ENCODE peak calls at places on chromosome 13, in ten cellular contexts. One of them, this sample, is unnamed. For H3K4me1, the result is how much of the 10 kb centered on the place peaks cover.

GRCh38 chr13:54232700-54233099 is 1204.1 kb downstream of the OLFM4 start:
- DNase-seq in left ventricle myocardium inferior: no peak
- DNase-seq in heart right ventricle: no peak
- DNase-seq in suprapubic skin: no peak
- DNase-seq in CD8-positive, alpha-beta T cell: no peak
- DNase-seq in K562: no peak
- DNase-seq in tibial nerve: no peak
- DNase-seq in upper lobe of right lung: no peak
- DNase-seq in colonic mucosa: no peak
- DNase-seq in mammary epithelial cell: no peak
- DNase-seq in this sample: no peak

GRCh38 chr13:94139393-94139995 is 340.0 kb downstream of the DCT start:
- DNase-seq in colonic mucosa: no peak
- DNase-seq in suprapubic skin: no peak
- DNase-seq in left ventricle myocardium inferior: no peak
- DNase-seq in heart right ventricle: no peak
- DNase-seq in tibial nerve: no peak
- DNase-seq in upper lobe of right lung: no peak
- DNase-seq in mammary epithelial cell: no peak
- DNase-seq in K562: no peak
- DNase-seq in CD8-positive, alpha-beta T cell: no peak
- DNase-seq in this sample: no peak

GRCh38 chr13:50359779-50360178 is 344.5 kb downstream of the KCNRG start:
- DNase-seq in left ventricle myocardium inferior: no peak
- DNase-seq in upper lobe of right lung: no peak
- DNase-seq in CD8-positive, alpha-beta T cell: no peak
- DNase-seq in suprapubic skin: no peak
- DNase-seq in K562: no peak
- DNase-seq in heart right ventricle: no peak
- DNase-seq in colonic mucosa: no peak
- DNase-seq in tibial nerve: no peak
- DNase-seq in mammary epithelial cell: no peak
- DNase-seq in this sample: no peak

GRCh38 chr13:113586661-113587479 is 2.3 kb downstream of the TFDP1 start:
- DNase-seq in colonic mucosa: peak
- DNase-seq in mammary epithelial cell: no peak
- DNase-seq in left ventricle myocardium inferior: no peak
- DNase-seq in suprapubic skin: peak
- DNase-seq in K562: no peak
- DNase-seq in heart right ventricle: no peak
- DNase-seq in tibial nerve: no peak
- DNase-seq in CD8-positive, alpha-beta T cell: no peak
- DNase-seq in upper lobe of right lung: peak
- DNase-seq in this sample: no peak

GRCh38 chr13:107669356-107669755 is 546.0 kb downstream of the LIG4 start:
- DNase-seq in upper lobe of right lung: no peak
- DNase-seq in left ventricle myocardium inferior: no peak
- DNase-seq in suprapubic skin: no peak
- DNase-seq in CD8-positive, alpha-beta T cell: no peak
- DNase-seq in heart right ventricle: no peak
- DNase-seq in tibial nerve: no peak
- DNase-seq in mammary epithelial cell: peak
- DNase-seq in K562: no peak
- DNase-seq in colonic mucosa: no peak
- DNase-seq in this sample: no peak

GRCh38 chr13:34340534-34340933 is 522.6 kb downstream of the RFC3 start:
- DNase-seq in tibial nerve: no peak
- DNase-seq in upper lobe of right lung: no peak
- DNase-seq in left ventricle myocardium inferior: no peak
- DNase-seq in heart right ventricle: no peak
- DNase-seq in CD8-positive, alpha-beta T cell: no peak
- DNase-seq in colonic mucosa: no peak
- DNase-seq in mammary epithelial cell: peak
- DNase-seq in suprapubic skin: peak
- DNase-seq in K562: no peak
- DNase-seq in this sample: no peak

GRCh38 chr13:91174886-91175501 is 172.5 kb upstream of the MIR17HG start:
- DNase-seq in upper lobe of right lung: peak
- DNase-seq in mammary epithelial cell: no peak
- DNase-seq in tibial nerve: no peak
- DNase-seq in heart right ventricle: no peak
- DNase-seq in suprapubic skin: no peak
- DNase-seq in K562: no peak
- DNase-seq in CD8-positive, alpha-beta T cell: no peak
- DNase-seq in left ventricle myocardium inferior: no peak
- DNase-seq in colonic mucosa: no peak
- DNase-seq in this sample: no peak

GRCh38 chr13:44305845-44306244 is 67.8 kb upstream of the SERP2 start:
- DNase-seq in mammary epithelial cell: peak
- DNase-seq in heart right ventricle: no peak
- DNase-seq in left ventricle myocardium inferior: no peak
- DNase-seq in colonic mucosa: no peak
- DNase-seq in suprapubic skin: no peak
- DNase-seq in upper lobe of right lung: no peak
- DNase-seq in tibial nerve: no peak
- DNase-seq in CD8-positive, alpha-beta T cell: no peak
- DNase-seq in K562: no peak
- DNase-seq in this sample: no peak

GRCh38 chr13:44848956-44849748 is 140.1 kb downstream of the NUFIP1 start:
- DNase-seq in tibial nerve: peak
- DNase-seq in CD8-positive, alpha-beta T cell: no peak
- DNase-seq in upper lobe of right lung: no peak
- DNase-seq in heart right ventricle: no peak
- DNase-seq in left ventricle myocardium inferior: no peak
- DNase-seq in suprapubic skin: no peak
- DNase-seq in colonic mucosa: no peak
- DNase-seq in mammary epithelial cell: no peak
- DNase-seq in K562: no peak
- DNase-seq in this sample: no peak

GRCh38 chr13:46624821-46625220 is 71.9 kb downstream of the LRCH1 start:
- DNase-seq in mammary epithelial cell: no peak
- DNase-seq in suprapubic skin: no peak
- DNase-seq in left ventricle myocardium inferior: no peak
- DNase-seq in upper lobe of right lung: no peak
- DNase-seq in tibial nerve: no peak
- DNase-seq in heart right ventricle: no peak
- DNase-seq in CD8-positive, alpha-beta T cell: no peak
- DNase-seq in colonic mucosa: no peak
- DNase-seq in K562: no peak
- DNase-seq in this sample: no peak
- H3K4me1 ChIP-seq in mammary epithelial cell: under half
- H3K4me1 ChIP-seq in suprapubic skin: under half
- H3K4me1 ChIP-seq in left ventricle myocardium inferior: half or more
- H3K4me1 ChIP-seq in upper lobe of right lung: under half
- H3K4me1 ChIP-seq in tibial nerve: under half
- H3K4me1 ChIP-seq in heart right ventricle: half or more
- H3K4me1 ChIP-seq in CD8-positive, alpha-beta T cell: under half
- H3K4me1 ChIP-seq in colonic mucosa: under half
- H3K4me1 ChIP-seq in K562: under half
- H3K4me1 ChIP-seq in this sample: under half

GRCh38 chr13:41015920-41016319 is 3.2 kb downstream of the ELF1 start:
- DNase-seq in heart right ventricle: no peak
- DNase-seq in K562: no peak
- DNase-seq in left ventricle myocardium inferior: no peak
- DNase-seq in mammary epithelial cell: no peak
- DNase-seq in upper lobe of right lung: no peak
- DNase-seq in suprapubic skin: no peak
- DNase-seq in colonic mucosa: no peak
- DNase-seq in tibial nerve: no peak
- DNase-seq in CD8-positive, alpha-beta T cell: no peak
- DNase-seq in this sample: no peak
- H3K4me3 ChIP-seq in heart right ventricle: no peak
- H3K4me3 ChIP-seq in K562: peak
- H3K4me3 ChIP-seq in left ventricle myocardium inferior: no peak
- H3K4me3 ChIP-seq in mammary epithelial cell: no peak
- H3K4me3 ChIP-seq in upper lobe of right lung: no peak
- H3K4me3 ChIP-seq in suprapubic skin: no peak
- H3K4me3 ChIP-seq in colonic mucosa: peak
- H3K4me3 ChIP-seq in tibial nerve: no peak
- H3K4me3 ChIP-seq in CD8-positive, alpha-beta T cell: peak
- H3K4me3 ChIP-seq in this sample: no peak

GRCh38 chr13:105937451-105937850 is 598.0 kb downstream of the EFNB2 start:
- DNase-seq in colonic mucosa: no peak
- DNase-seq in K562: no peak
- DNase-seq in CD8-positive, alpha-beta T cell: no peak
- DNase-seq in heart right ventricle: no peak
- DNase-seq in upper lobe of right lung: no peak
- DNase-seq in left ventricle myocardium inferior: no peak
- DNase-seq in suprapubic skin: no peak
- DNase-seq in tibial nerve: no peak
- DNase-seq in mammary epithelial cell: no peak
- DNase-seq in this sample: no peak
- H3K27ac ChIP-seq in colonic mucosa: no peak
- H3K27ac ChIP-seq in K562: no peak
- H3K27ac ChIP-seq in CD8-positive, alpha-beta T cell: no peak
- H3K27ac ChIP-seq in heart right ventricle: no peak
- H3K27ac ChIP-seq in upper lobe of right lung: no peak
- H3K27ac ChIP-seq in left ventricle myocardium inferior: no peak
- H3K27ac ChIP-seq in suprapubic skin: no peak
- H3K27ac ChIP-seq in tibial nerve: no peak
- H3K27ac ChIP-seq in mammary epithelial cell: no peak
- H3K27ac ChIP-seq in this sample: no peak

GRCh38 chr13:74289861-74290260 is 155.7 kb upstream of the KLF12 start:
- DNase-seq in heart right ventricle: no peak
- DNase-seq in K562: no peak
- DNase-seq in left ventricle myocardium inferior: no peak
- DNase-seq in upper lobe of right lung: no peak
- DNase-seq in CD8-positive, alpha-beta T cell: no peak
- DNase-seq in suprapubic skin: no peak
- DNase-seq in mammary epithelial cell: no peak
- DNase-seq in tibial nerve: no peak
- DNase-seq in colonic mucosa: no peak
- DNase-seq in this sample: no peak

GRCh38 chr13:74289130-74289529 is 154.9 kb upstream of the KLF12 start:
- DNase-seq in tibial nerve: no peak
- DNase-seq in CD8-positive, alpha-beta T cell: no peak
- DNase-seq in mammary epithelial cell: no peak
- DNase-seq in heart right ventricle: no peak
- DNase-seq in K562: no peak
- DNase-seq in left ventricle myocardium inferior: no peak
- DNase-seq in colonic mucosa: no peak
- DNase-seq in suprapubic skin: no peak
- DNase-seq in upper lobe of right lung: no peak
- DNase-seq in this sample: no peak

GRCh38 chr13:74288361-74288911 is 154.2 kb upstream of the KLF12 start:
- DNase-seq in upper lobe of right lung: peak
- DNase-seq in heart right ventricle: peak
- DNase-seq in suprapubic skin: no peak
- DNase-seq in tibial nerve: no peak
- DNase-seq in left ventricle myocardium inferior: peak
- DNase-seq in CD8-positive, alpha-beta T cell: no peak
- DNase-seq in mammary epithelial cell: peak
- DNase-seq in colonic mucosa: peak
- DNase-seq in K562: no peak
- DNase-seq in this sample: peak

GRCh38 chr13:74287672-74288169 is 153.5 kb upstream of the KLF12 start:
- DNase-seq in tibial nerve: peak
- DNase-seq in K562: no peak
- DNase-seq in suprapubic skin: peak
- DNase-seq in left ventricle myocardium inferior: peak
- DNase-seq in upper lobe of right lung: peak
- DNase-seq in colonic mucosa: peak
- DNase-seq in mammary epithelial cell: peak
- DNase-seq in CD8-positive, alpha-beta T cell: peak
- DNase-seq in heart right ventricle: peak
- DNase-seq in this sample: peak

GRCh38 chr13:74290324-74290773 is 156.1 kb upstream of the KLF12 start:
- DNase-seq in colonic mucosa: no peak
- DNase-seq in mammary epithelial cell: peak
- DNase-seq in heart right ventricle: peak
- DNase-seq in suprapubic skin: no peak
- DNase-seq in upper lobe of right lung: no peak
- DNase-seq in left ventricle myocardium inferior: no peak
- DNase-seq in CD8-positive, alpha-beta T cell: peak
- DNase-seq in tibial nerve: no peak
- DNase-seq in K562: no peak
- DNase-seq in this sample: peak
- H3K4me1 ChIP-seq in colonic mucosa: under half
- H3K4me1 ChIP-seq in mammary epithelial cell: under half
- H3K4me1 ChIP-seq in heart right ventricle: under half
- H3K4me1 ChIP-seq in suprapubic skin: under half
- H3K4me1 ChIP-seq in upper lobe of right lung: under half
- H3K4me1 ChIP-seq in left ventricle myocardium inferior: under half
- H3K4me1 ChIP-seq in CD8-positive, alpha-beta T cell: under half
- H3K4me1 ChIP-seq in tibial nerve: under half
- H3K4me1 ChIP-seq in K562: under half
- H3K4me1 ChIP-seq in this sample: under half

DNA sequence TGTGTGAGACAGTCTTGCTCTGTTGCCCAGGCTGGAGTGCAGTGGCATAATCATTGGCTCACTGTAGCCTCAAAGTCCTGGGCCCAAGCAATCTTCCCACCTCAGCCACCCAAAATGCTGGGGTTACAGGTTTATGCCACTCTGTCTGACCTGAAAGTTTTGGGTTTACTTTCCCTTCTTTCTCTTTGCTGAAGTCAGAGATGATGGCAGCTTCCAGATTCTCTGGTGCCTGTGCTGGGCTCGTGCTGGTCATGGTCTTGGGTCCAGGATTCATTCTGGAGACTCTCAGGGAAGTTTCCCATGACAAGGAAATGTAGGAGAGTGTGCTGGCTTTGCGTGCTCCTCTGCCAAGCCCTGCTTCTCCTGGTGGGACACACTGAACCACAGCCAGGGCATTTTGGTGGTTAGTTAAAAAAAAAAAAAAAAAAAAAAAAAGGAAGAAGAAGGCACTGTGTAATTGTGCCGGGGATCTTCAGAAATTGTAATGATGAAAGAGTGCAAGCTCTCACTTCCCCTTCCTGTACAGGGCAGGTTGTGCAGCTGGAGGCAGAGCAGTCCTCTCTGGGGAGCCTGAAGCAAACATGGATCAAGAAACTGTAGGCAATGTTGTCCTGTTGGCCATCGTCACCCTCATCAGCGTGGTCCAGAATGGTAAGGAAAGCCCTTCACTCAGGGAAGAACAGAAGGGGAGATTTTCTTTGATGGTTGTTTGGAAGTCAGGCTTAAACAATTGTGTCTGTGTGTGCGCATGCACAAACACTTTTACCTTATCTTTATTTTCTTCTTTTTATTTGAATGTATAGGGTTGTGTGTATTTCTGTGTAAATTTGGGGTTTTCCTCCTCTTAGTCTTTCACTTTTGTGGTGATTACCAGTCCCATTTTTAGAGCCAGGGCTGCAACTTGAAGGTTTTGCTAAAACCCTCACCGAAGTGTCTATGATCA is at the start of gene ALOX5AP:
- DNase-seq in tibial nerve: no peak
- DNase-seq in upper lobe of right lung: no peak
- DNase-seq in CD8-positive, alpha-beta T cell: no peak
- DNase-seq in left ventricle myocardium inferior: no peak
- DNase-seq in heart right ventricle: no peak
- DNase-seq in colonic mucosa: no peak
- DNase-seq in mammary epithelial cell: no peak
- DNase-seq in K562: no peak
- DNase-seq in suprapubic skin: no peak
- DNase-seq in this sample: no peak
- H3K4me3 ChIP-seq in tibial nerve: peak
- H3K4me3 ChIP-seq in upper lobe of right lung: peak
- H3K4me3 ChIP-seq in CD8-positive, alpha-beta T cell: peak
- H3K4me3 ChIP-seq in left ventricle myocardium inferior: peak
- H3K4me3 ChIP-seq in heart right ventricle: peak
- H3K4me3 ChIP-seq in colonic mucosa: no peak
- H3K4me3 ChIP-seq in mammary epithelial cell: no peak
- H3K4me3 ChIP-seq in K562: no peak
- H3K4me3 ChIP-seq in suprapubic skin: peak
- H3K4me3 ChIP-seq in this sample: no peak